ENCODE peak calls at places on chromosomes 1 and 21, in four cellular contexts. O is breast epithelium, Q is Peyer's patch, T is heart left ventricle. G is an unnamed sample.

GRCh38 chr1:201641524-201642253 is 102.8 kb downstream of the NAV1 start:
- DNase-seq in O (no peak), Q (no peak), T (no peak), G (no peak)

GRCh38 chr1:97202481-97202880 is 480.9 kb downstream of the PTBP2 start:
- DNase-seq in O (no peak), Q (no peak), T (no peak), G (no peak)

GRCh38 chr1:212457740-212458338 is 25.1 kb downstream of the NENF start:
- DNase-seq in O (no peak), Q (no peak), T (no peak), G (no peak)

GRCh38 chr21:29299046-29299905 is 554 bp downstream of the BACH1 start:
- DNase-seq in O (peak), Q (peak), T (peak), G (peak)

GRCh38 chr1:232274236-232274855 is 355.6 kb downstream of the SIPA1L2 start:
- DNase-seq in O (no peak), Q (no peak), T (no peak), G (no peak)

GRCh38 chr1:152165291-152166077 is 6.5 kb upstream of the RPTN start:
- DNase-seq in O (no peak), Q (no peak), T (no peak), G (no peak)

GRCh38 chr21:42061195-42061865 is 9.8 kb upstream of the UMODL1 start:
- DNase-seq in O (no peak), Q (peak), T (peak), G (no peak)

GRCh38 chr21:28798798-28799197 is 193.9 kb downstream of the LTN1 start:
- DNase-seq in O (no peak), Q (no peak), T (no peak), G (no peak)

GRCh38 chr1:197619008-197619640 is 156.2 kb downstream of the DENND1B start:
- DNase-seq in O (no peak), Q (no peak), T (no peak), G (no peak)

GRCh38 chr1:10628685-10629084 is 153.9 kb downstream of the PEX14 start:
- DNase-seq in O (peak), Q (peak), T (peak), G (no peak)

GRCh38 chr1:93321720-93322119 is 24.0 kb upstream of the DR1 start:
- DNase-seq in O (no peak), Q (no peak), T (no peak), G (no peak)

GRCh38 chr1:2914702-2915101 is 106.6 kb upstream of the ACTRT2 start:
- DNase-seq in O (no peak), Q (no peak), T (no peak), G (no peak)

GRCh38 chr21:31185663-31186062 is 147.4 kb upstream of the KRTAP19-8 start:
- DNase-seq in O (no peak), Q (no peak), T (no peak), G (no peak)

GRCh38 chr1:91283421-91283726 is 121.3 kb downstream of the HFM1 start:
- DNase-seq in O (no peak), Q (no peak), T (no peak), G (no peak)

GRCh38 chr1:24929091-24929875 is 793 bp downstream of the RUNX3 start:
- DNase-seq in O (no peak), Q (no peak), T (no peak), G (no peak)

GRCh38 chr1:163315773-163316374 is 5.9 kb upstream of the NUF2 start:
- DNase-seq in O (no peak), Q (no peak), T (no peak), G (no peak)

GRCh38 chr1:12477936-12478611 is 139.9 kb downstream of the DHRS3 start:
- DNase-seq in O (peak), Q (peak), T (peak), G (peak)

GRCh38 chr1:203346060-203346754 is 4.7 kb downstream of the FMOD start:
- DNase-seq in O (no peak), Q (no peak), T (no peak), G (no peak)
- TF ChIP-seq CTCF in O (no peak), Q (no peak), T (no peak), G (no peak)

GRCh38 chr1:64934115-64934880 is 32.1 kb downstream of the JAK1 start:
- DNase-seq in O (no peak), Q (no peak), T (no peak), G (peak)
- H3K4me3 ChIP-seq in O (no peak), Q (no peak), T (peak), G (no peak)

GRCh38 chr1:17579951-17580939 is 40.7 kb downstream of the ARHGEF10L start:
- DNase-seq in O (no peak), Q (peak), T (no peak), G (no peak)

GRCh38 chr1:17584539-17584938 is 45.0 kb downstream of the ARHGEF10L start:
- DNase-seq in O (no peak), Q (no peak), T (no peak), G (no peak)

GRCh38 chr1:17577907-17578297 is 38.4 kb downstream of the ARHGEF10L start:
- DNase-seq in O (no peak), Q (no peak), T (no peak), G (no peak)

GRCh38 chr1:17582124-17582768 is 42.7 kb downstream of the ARHGEF10L start:
- DNase-seq in O (peak), Q (no peak), T (no peak), G (no peak)

DNA sequence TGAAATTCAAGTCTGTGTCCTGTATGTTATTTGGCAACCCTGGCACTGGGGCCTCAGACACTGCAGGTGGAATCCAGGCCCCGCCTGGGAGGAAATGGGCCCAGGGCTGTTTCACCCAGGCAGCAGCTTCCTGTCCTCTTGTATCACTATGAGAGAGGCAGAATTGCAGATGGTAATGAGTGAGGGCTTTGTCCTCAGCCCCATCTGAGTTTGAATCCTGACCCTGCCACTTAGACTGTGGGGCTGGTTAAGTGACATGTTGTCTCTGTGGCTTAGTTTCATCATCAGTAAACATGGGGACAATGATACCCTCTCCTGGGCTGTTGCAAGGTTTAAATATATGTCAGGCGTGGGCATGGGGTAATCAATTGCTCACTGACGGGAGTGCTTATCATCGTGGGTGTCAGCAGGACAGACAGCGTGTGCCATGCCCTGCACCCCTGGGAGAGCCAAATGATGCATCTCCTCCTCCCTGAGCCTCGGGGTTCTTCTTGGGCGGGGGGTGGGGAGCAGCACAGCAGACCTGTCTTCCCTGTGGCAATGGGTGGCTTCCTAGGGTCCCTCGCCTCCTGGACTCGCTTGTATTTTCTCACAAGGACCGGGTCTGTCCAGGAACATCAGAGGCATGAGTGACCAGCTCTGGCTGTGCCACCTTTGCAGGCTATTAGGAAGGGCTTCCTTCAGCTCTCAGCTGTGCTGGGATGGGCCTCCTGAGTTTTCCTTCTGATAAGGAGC is 42.1 kb downstream of the ARHGEF10L start:
- DNase-seq in O (no peak), Q (no peak), T (no peak), G (no peak)
- TF ChIP-seq POLR2A in O (no peak), Q (no peak), T (no peak), G (no peak)

DNA sequence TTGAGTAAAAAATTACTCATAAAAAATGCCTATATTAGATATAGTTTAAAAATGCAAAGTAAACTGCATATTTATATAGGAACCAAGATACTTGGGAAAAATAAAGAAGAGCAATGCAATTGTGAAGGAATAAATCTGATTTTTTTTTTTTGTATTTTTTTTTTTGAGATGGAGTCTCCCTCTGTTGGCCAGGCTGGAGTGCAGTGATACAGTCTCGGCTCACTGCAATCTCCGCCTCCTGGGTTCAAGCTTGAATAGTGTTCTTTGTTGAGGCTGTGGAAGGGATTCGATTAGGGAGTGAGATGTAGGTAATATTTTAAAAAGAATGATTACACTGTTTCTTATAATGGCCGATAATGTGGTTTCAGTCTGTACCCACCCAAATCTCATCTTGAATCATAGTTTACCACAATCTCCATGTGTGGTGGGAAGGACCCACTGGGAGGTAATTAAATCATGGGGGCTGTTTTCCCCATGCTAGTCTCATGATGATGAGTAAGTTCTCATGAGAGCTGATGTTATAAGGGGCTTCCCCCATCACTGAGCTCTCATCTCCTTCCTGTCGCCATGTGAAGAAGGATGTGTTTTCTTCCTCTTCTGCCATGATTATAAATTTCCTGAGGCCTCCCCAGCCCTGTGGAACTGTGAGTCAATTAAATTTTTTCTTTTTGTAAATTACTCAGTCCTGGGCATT is 1765.9 kb downstream of the PLA2G4A start:
- DNase-seq in O (no peak), Q (no peak), T (no peak), G (no peak)
- TF ChIP-seq CTCF in O (no peak), Q (no peak), T (no peak), G (no peak)

DNA sequence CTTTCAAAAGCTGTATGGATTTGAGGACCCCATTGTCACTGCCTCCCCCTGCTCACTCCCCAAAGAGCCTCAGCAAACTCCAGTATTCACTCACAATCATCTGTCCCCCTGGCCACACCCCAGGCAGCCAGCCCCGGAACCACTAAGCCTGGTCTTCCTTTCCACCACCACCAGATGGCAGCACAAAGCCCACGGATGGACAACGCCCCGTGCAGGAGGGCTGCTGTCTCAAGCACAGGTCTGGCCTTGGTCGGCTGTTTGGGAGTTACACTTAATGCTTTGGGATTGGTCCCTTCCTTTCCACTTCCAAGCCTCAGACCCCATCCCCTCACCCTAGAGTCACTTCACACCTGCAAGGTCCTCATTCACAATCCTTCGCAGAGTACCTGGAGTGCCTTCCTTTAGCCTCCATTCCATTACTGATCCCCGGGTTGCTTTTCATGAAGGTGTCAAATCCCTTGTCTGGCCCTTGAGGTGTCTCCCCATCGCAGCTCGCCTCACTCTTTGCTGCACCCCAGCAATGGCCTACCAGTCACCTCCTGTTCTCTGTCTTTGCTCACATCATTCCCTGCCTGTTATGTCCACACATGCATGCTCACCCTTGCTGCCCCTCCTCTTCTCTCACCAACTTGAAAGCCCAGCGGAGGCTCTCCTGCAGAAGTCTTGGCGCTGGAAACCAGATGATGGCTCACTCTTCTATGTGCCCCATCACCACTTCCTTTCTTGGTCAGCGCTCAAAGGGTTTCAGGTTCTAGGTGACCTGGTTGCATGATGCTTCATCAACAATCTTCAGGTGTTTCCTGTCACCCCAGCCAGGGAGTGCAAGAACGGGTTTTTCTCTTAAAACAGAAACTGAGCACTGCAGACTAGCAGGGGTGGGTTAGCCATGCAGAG is 24.9 kb upstream of the KCNA2 start:
- DNase-seq in O (peak), Q (peak), T (peak), G (no peak)
- H3K4me3 ChIP-seq in O (no peak), Q (no peak), T (no peak), G (no peak)

GRCh38 chr1:149849246-149849946 is 50.0 kb upstream of the BOLA1 start:
- DNase-seq in O (no peak), Q (no peak), T (no peak), G (no peak)
- TF ChIP-seq POLR2A in O (no peak), Q (no peak), T (no peak), G (no peak)

GRCh38 chr1:53600001-53600400 is 139.0 kb downstream of the GLIS1 start:
- DNase-seq in O (no peak), Q (no peak), T (no peak), G (no peak)

GRCh38 chr1:53600486-53600885 is 138.5 kb downstream of the GLIS1 start:
- DNase-seq in O (no peak), Q (no peak), T (no peak), G (no peak)

GRCh38 chr1:53601867-53602266 is 137.1 kb downstream of the GLIS1 start:
- DNase-seq in O (no peak), Q (no peak), T (no peak), G (no peak)

GRCh38 chr1:53602376-53602775 is 136.6 kb downstream of the GLIS1 start:
- DNase-seq in O (no peak), Q (no peak), T (no peak), G (no peak)

GRCh38 chr1:53601031-53601745 is 137.8 kb downstream of the GLIS1 start:
- DNase-seq in O (no peak), Q (no peak), T (no peak), G (no peak)
- TF ChIP-seq CTCF in O (no peak), Q (no peak), T (no peak), G (no peak)

DNA sequence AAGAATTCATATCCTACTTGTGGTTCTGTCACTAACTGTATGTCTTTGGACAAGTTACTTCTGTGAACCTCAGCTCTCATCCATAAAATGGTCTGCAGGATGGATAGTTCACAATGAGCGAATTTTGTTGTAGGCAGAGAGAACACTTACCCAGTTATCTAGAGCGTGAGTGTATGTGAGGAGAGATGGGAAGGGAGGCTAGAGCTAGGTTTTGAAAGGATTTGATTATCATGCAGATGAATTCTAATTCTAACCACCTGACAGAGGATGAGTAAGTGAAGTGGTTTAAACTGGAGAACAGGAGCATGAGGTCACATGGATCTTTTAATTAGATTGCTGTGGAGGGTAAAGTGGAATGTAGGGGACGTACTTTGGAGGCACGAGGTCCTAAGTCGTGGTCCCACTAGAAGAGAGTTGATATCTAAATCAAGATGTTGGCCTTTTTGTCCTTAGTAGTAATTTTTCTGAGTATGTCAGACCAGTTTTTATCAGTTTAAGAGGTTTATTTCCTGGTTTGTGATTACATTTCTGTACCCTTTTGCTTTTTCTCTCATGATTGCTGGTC is 5.0 kb downstream of the SUCO start:
- DNase-seq in O (no peak), Q (no peak), T (no peak), G (no peak)
- H3K4me3 ChIP-seq in O (no peak), Q (no peak), T (no peak), G (no peak)

GRCh38 chr1:200075938-200076546 is 48.5 kb downstream of the NR5A2 start:
- DNase-seq in O (no peak), Q (no peak), T (no peak), G (peak)
- TF ChIP-seq POLR2A in O (no peak), Q (no peak), T (no peak), G (no peak)

GRCh38 chr1:19153169-19153568 is 56.9 kb downstream of the UBR4 start:
- DNase-seq in O (no peak), Q (no peak), T (no peak), G (no peak)
- TF ChIP-seq CTCF in O (no peak), Q (no peak), T (no peak), G (no peak)